ENCODE peak calls at places on chromosomes 11 and 22, in six cellular contexts. P is activated naive CD8-positive, alpha-beta T cell treated with anti-CD3 and anti-CD28 coated beads, Interleukin-2, amount 50 U/mL, for 24 hours; V is iPS-NIHi11; T is HFFc6; J is NCI-H460; L is PC-9. O is an unnamed sample.
A peak's percentile ranks its signal among the peaks of the same experiment; 100 is the strongest.

GRCh38 chr11:65087827-65088226 is 3.8 kb downstream of the ZFPL1 start:
- DNase-seq in T (no peak), L (no peak), P (no peak), V (no peak), J (no peak), O (no peak)

GRCh38 chr22:35868938-35869337 is 151.3 kb downstream of the APOL5 start:
- DNase-seq in V (no peak), L (no peak), P (no peak), T (peak; percentile 4), J (no peak), O (no peak)

GRCh38 chr11:14809466-14809865 is 82.6 kb downstream of the CYP2R1 start:
- DNase-seq in P (no peak), J (no peak), L (no peak), V (no peak), T (no peak), O (no peak)

GRCh38 chr11:27046956-27047355 is 6.3 kb downstream of the BBOX1 start:
- DNase-seq in P (no peak), J (no peak), L (no peak), T (no peak), V (no peak), O (no peak)

GRCh38 chr11:102705626-102706025 is at the start of gene MMP27:
- DNase-seq in L (no peak), V (no peak), P (no peak), T (no peak), J (no peak), O (no peak)

GRCh38 chr11:7907121-7907520 is 23.9 kb downstream of the OR10A6 start:
- DNase-seq in J (no peak), P (no peak), T (no peak), L (no peak), V (no peak), O (no peak)

GRCh38 chr11:77003954-77004353 is 30.2 kb upstream of the B3GNT6 start:
- DNase-seq in L (no peak), T (no peak), J (no peak), P (no peak), V (no peak), O (no peak)

GRCh38 chr11:86245369-86246292 is 1.1 kb downstream of the EED start:
- DNase-seq in T (no peak), V (peak; percentile 11), P (peak; percentile 44), L (peak; percentile 15), J (no peak), O (no peak)

GRCh38 chr22:23216331-23217170 is 36.2 kb downstream of the BCR start:
- DNase-seq in T (no peak), J (no peak), V (no peak), P (peak; percentile 58), L (no peak), O (no peak)

GRCh38 chr11:90845126-90845525 is 622.3 kb upstream of the CHORDC1 start:
- DNase-seq in V (no peak), L (no peak), T (no peak), J (no peak), P (no peak), O (no peak)

GRCh38 chr11:62544521-62545436 is 1.8 kb downstream of the AHNAK start:
- DNase-seq in T (no peak), J (no peak), L (peak; percentile 31), P (peak; percentile 41), V (no peak), O (no peak)

GRCh38 chr11:120034881-120035620 is 102.9 kb downstream of the TRIM29 start:
- DNase-seq in P (no peak), L (no peak), T (no peak), V (no peak), J (no peak), O (no peak)

GRCh38 chr22:40687706-40688105 is 8.4 kb downstream of the MCHR1 start:
- DNase-seq in T (no peak), P (no peak), J (no peak), L (no peak), V (no peak), O (no peak)

GRCh38 chr22:32475428-32476010 is 908 bp downstream of the FBXO7 start:
- DNase-seq in V (no peak), T (peak; percentile 25), L (peak; percentile 13), J (no peak), P (peak; percentile 30), O (peak; percentile 17)

GRCh38 chr22:36143066-36143815 is 17.3 kb downstream of the APOL3 start:
- DNase-seq in J (no peak), V (no peak), P (no peak), T (no peak), L (no peak), O (no peak)

GRCh38 chr11:4881860-4882500 is at the start of gene OR51T1:
- DNase-seq in V (no peak), T (no peak), J (no peak), P (no peak), L (no peak), O (peak; percentile 6)

GRCh38 chr11:126522152-126522551 is 166.7 kb downstream of the ST3GAL4 start:
- DNase-seq in T (no peak), V (no peak), P (no peak), L (no peak), J (no peak), O (no peak)

GRCh38 chr11:1888811-1889526 is 2.7 kb downstream of the PRR33 start:
- DNase-seq in T (no peak), J (no peak), P (peak; percentile 80), L (no peak), V (peak; percentile 24), O (no peak)

GRCh38 chr11:13009921-13010736 is 1.0 kb downstream of the RASSF10 start:
- DNase-seq in V (peak; percentile 51), T (no peak), J (no peak), L (peak; percentile 28), P (no peak), O (no peak)

GRCh38 chr11:130131957-130132850 is 27.4 kb upstream of the ST14 start:
- DNase-seq in T (peak; percentile 67), L (peak; percentile 51), P (peak; percentile 33), V (peak; percentile 82), J (peak; percentile 64), O (peak; percentile 14)

GRCh38 chr22:23393721-23394320 is 186.3 kb downstream of the IGLL1 start:
- DNase-seq in P (no peak), J (no peak), T (no peak), V (no peak), L (no peak), O (no peak)

GRCh38 chr22:24417200-24417599 is 10.2 kb upstream of the ADORA2A start:
- DNase-seq in L (no peak), V (no peak), J (no peak), P (no peak), T (no peak), O (no peak)

GRCh38 chr22:18987765-18988164 is 51.7 kb upstream of the PRODH start:
- DNase-seq in J (no peak), V (peak; percentile 83), T (no peak), L (no peak), P (peak; percentile 36), O (no peak)

GRCh38 chr11:102430158-102430836 is 22.3 kb downstream of the TMEM123 start:
- DNase-seq in V (no peak), J (no peak), L (no peak), T (peak; percentile 30), P (no peak), O (no peak)

GRCh38 chr11:64644348-64645242 is 53.6 kb downstream of the SLC22A12 start:
- DNase-seq in L (no peak), T (no peak), V (peak; percentile 57), J (no peak), P (no peak), O (no peak)

GRCh38 chr11:86069408-86070086 is 663 bp upstream of the PICALM start:
- DNase-seq in L (peak; percentile 48), P (no peak), V (peak; percentile 53), J (peak; percentile 71), T (peak; percentile 98), O (peak; percentile 93)

GRCh38 chr11:62880231-62880802 is 379 bp upstream of the SLC3A2 start:
- DNase-seq in T (peak; percentile 82), P (peak; percentile 49), V (no peak), J (no peak), L (peak; percentile 49), O (peak; percentile 74)

O was measured in GM04503.